ENCODE peak calls at places on chromosomes 16 and 17, in six cellular contexts. H is mesendoderm, E is H9, Z is IMR-90, X is neuronal stem cell, N is trophoblast cell. K is an unnamed sample.

GRCh38 chr17:76085066-76085730 is 6.2 kb downstream of the ZACN start:
- DNase-seq in N (no peak), H (no peak), X (no peak), Z (no peak), E (peak; percentile 28), K (no peak)

GRCh38 chr16:69904495-69905170 is 46.5 kb upstream of the CLEC18A start:
- DNase-seq in X (no peak), Z (no peak), N (no peak), E (peak; percentile 51), H (peak; percentile 29), K (no peak)

GRCh38 chr17:58403312-58403711 is 14.0 kb downstream of the RNF43 start:
- DNase-seq in X (no peak), N (no peak), Z (no peak), E (peak; percentile 65), H (peak; percentile 75), K (no peak)

GRCh38 chr16:27203429-27204231 is at the start of gene KDM8:
- DNase-seq in H (peak; percentile 100), X (peak; percentile 99), E (peak; percentile 99), Z (peak; percentile 99), N (peak; percentile 100), K (peak; percentile 98)

GRCh38 chr16:79004281-79004680 is 596.3 kb downstream of the MAF start:
- DNase-seq in X (no peak), E (no peak), Z (no peak), H (no peak), N (no peak), K (no peak)

GRCh38 chr17:835263-835662 is 53.1 kb downstream of the MRM3 start:
- DNase-seq in Z (peak; percentile 95), E (peak; percentile 74), H (peak; percentile 90), N (no peak), X (no peak), K (peak; percentile 23)

GRCh38 chr17:58269557-58270291 is 11.0 kb downstream of the MPO start:
- DNase-seq in E (no peak), X (no peak), Z (no peak), H (no peak), N (no peak), K (no peak)

GRCh38 chr17:17507465-17508011 is 11.3 kb upstream of the RASD1 start:
- DNase-seq in H (no peak), N (no peak), Z (no peak), X (no peak), E (no peak), K (no peak)

GRCh38 chr16:30358990-30359870 is 4.1 kb upstream of the CD2BP2 start:
- DNase-seq in N (no peak), H (no peak), E (no peak), Z (no peak), X (no peak), K (no peak)

GRCh38 chr17:68777243-68777855 is 176.2 kb upstream of the FAM20A start:
- DNase-seq in N (peak; percentile 15), E (peak; percentile 69), Z (peak; percentile 67), H (peak; percentile 75), X (peak; percentile 51), K (peak; percentile 78)

GRCh38 chr17:45775148-45775547 is 9.0 kb upstream of the CRHR1 start:
- DNase-seq in X (no peak), N (no peak), H (no peak), Z (no peak), E (no peak), K (no peak)

GRCh38 chr17:76149214-76149613 is 8.2 kb upstream of the FOXJ1 start:
- DNase-seq in E (no peak), X (no peak), Z (no peak), N (no peak), H (no peak), K (no peak)

GRCh38 chr16:25553711-25554436 is 137.9 kb upstream of the HS3ST4 start:
- DNase-seq in X (no peak), E (peak; percentile 31), H (no peak), Z (peak; percentile 17), N (no peak), K (no peak)

GRCh38 chr17:2990396-2990795 is 73.0 kb downstream of the OR1D5 start:
- DNase-seq in H (no peak), N (no peak), E (peak; percentile 13), X (no peak), Z (no peak), K (no peak)

GRCh38 chr17:41308251-41308917 is 725 bp downstream of the KRTAP16-1 start:
- DNase-seq in Z (no peak), X (no peak), N (no peak), H (no peak), E (no peak), K (no peak)

GRCh38 chr17:41734139-41734948 is at the start of gene HAP1:
- DNase-seq in H (peak; percentile 69), N (peak; percentile 14), Z (peak; percentile 8), E (peak; percentile 84), X (peak; percentile 67), K (peak; percentile 93)

GRCh38 chr17:74431568-74432483 is at the start of gene GPRC5C:
- DNase-seq in X (peak; percentile 62), N (peak; percentile 42), E (peak; percentile 91), Z (no peak), H (peak; percentile 90), K (peak; percentile 82)

GRCh38 chr17:44217738-44218343 is 1.6 kb downstream of the UBTF start:
- DNase-seq in H (no peak), E (no peak), N (no peak), Z (no peak), X (no peak), K (no peak)

GRCh38 chr16:81831722-81832126 is 52.6 kb downstream of the PLCG2 start:
- DNase-seq in X (no peak), Z (no peak), H (peak; percentile 43), N (no peak), E (peak; percentile 51), K (no peak)

DNA sequence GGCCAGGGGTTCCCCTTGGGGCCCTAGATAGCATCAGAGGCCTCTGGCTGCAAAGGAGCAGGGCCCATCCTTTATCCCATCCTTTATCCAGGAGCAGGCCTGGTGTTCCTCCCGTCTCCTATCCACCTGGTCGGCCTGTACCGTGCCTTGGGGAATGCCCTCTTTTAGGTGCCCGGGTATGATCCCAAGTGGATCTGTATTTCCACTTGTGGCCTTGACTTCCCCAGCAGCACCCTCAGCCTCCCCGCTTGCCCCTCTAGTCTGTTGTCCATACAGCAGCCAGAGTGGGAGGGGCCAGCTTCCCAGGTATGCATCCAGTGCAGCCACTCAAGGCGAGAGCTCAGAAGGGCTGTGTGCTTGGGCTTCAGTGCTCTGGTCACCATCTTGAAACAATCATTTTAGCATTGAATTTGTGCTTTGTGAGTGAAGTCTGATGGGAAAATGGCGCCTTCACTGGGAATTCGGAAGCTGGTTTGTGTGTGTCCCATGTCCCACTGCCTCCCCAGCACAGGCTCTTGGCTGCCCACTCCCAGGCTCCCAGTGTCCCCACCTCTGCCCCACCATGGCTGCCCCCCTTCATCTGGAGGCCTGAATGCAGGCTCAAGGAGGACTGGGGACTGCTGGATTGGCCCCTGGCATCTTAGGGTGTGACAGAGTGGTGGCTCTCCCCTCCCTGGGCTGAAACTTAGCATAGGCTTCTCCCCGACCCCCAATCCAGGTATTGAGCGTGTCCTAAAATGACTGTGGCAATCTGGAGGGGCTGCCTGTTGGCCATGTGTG is 3.2 kb upstream of the RNF112 start:
- DNase-seq in X (no peak), E (no peak), N (no peak), H (no peak), Z (no peak), K (no peak)
- H2AK5ac ChIP-seq in X (peak overlapping the region; percentile 48), E (no peak overlapping the region), N (no peak overlapping the region), H (no peak overlapping the region), Z (no peak overlapping the region), K (no peak overlapping the region)

GRCh38 chr17:29844339-29845048 is 85.5 kb downstream of the SSH2 start:
- DNase-seq in N (no peak), H (peak; percentile 72), E (no peak), Z (no peak), X (no peak), K (no peak)

GRCh38 chr17:29847118-29847517 is 82.9 kb downstream of the SSH2 start:
- DNase-seq in Z (no peak), X (no peak), H (no peak), E (no peak), N (no peak), K (no peak)

GRCh38 chr17:29846298-29846697 is 83.7 kb downstream of the SSH2 start:
- DNase-seq in E (no peak), H (no peak), N (no peak), Z (peak; percentile 14), X (no peak), K (no peak)

GRCh38 chr17:29847527-29847931 is 82.5 kb downstream of the SSH2 start:
- DNase-seq in Z (no peak), E (no peak), N (peak; percentile 61), H (peak; percentile 61), X (no peak), K (no peak)

DNA sequence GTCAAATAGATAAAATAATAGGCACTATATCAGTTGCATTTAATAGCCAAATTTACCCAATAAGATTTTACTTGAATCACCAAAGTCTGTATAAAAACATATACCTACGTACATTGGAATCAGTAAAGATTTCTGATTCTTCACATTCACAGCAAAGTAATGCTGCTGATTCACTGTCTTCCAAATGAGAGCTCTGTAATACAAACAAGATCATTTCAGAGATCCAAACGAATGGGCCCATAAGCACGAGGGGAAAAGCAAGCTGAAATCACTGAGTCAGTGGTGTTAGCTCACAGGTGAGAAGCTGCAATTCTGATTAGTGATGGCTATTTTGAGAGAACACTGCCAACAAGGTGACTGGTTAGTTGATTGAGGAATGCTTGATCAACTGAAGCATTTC is 81.3 kb downstream of the SSH2 start:
- DNase-seq in H (no peak), N (no peak), Z (peak; percentile 81), E (no peak), X (no peak), K (no peak)
- H2AK5ac ChIP-seq in H (no peak overlapping the region), N (no peak overlapping the region), Z (peak overlapping the region; percentile 53), E (no peak overlapping the region), X (no peak overlapping the region), K (no peak overlapping the region)

GRCh38 chr17:77409282-77410161 is 268.8 kb downstream of the SEC14L1 start:
- DNase-seq in Z (peak; percentile 58), H (peak; percentile 84), E (peak; percentile 89), X (no peak), N (peak; percentile 75), K (peak; percentile 71)
- H2AK5ac ChIP-seq in Z (peak overlapping the region; percentile 99), H (no peak overlapping the region), E (no peak overlapping the region), X (peak overlapping the region; percentile 90), N (no peak overlapping the region), K (no peak overlapping the region)

GRCh38 chr16:67571464-67571863 is 9.1 kb downstream of the CTCF start:
- DNase-seq in N (no peak), H (no peak), X (no peak), Z (peak; percentile 45), E (no peak), K (no peak)
- H2AK5ac ChIP-seq in N (no peak overlapping the region), H (no peak overlapping the region), X (no peak overlapping the region), Z (no peak overlapping the region), E (no peak overlapping the region), K (no peak overlapping the region)

GRCh38 chr17:10336393-10336792 is 36.4 kb downstream of the MYH13 start:
- DNase-seq in N (no peak), H (no peak), Z (no peak), X (no peak), E (peak; percentile 71), K (peak; percentile 46)

GRCh38 chr17:10337976-10338375 is 34.8 kb downstream of the MYH13 start:
- DNase-seq in H (no peak), N (no peak), X (no peak), E (no peak), Z (peak; percentile 83), K (no peak)

GRCh38 chr17:10337136-10337535 is 35.7 kb downstream of the MYH13 start:
- DNase-seq in X (no peak), E (no peak), Z (peak; percentile 17), H (no peak), N (no peak), K (no peak)
- H2AK5ac ChIP-seq in X (no peak overlapping the region), E (no peak overlapping the region), Z (no peak overlapping the region), H (no peak overlapping the region), N (no peak overlapping the region), K (no peak overlapping the region)

K was measured in H1.